ENCODE peak calls at places on chromosomes 12 and 14, in seven cellular contexts. I, A, B, D, P, C and S are unnamed samples.

GRCh38 chr14:49688701-49689030 is 652 bp upstream of the POLE2 start:
- DNase-seq in I (no peak), A (no peak), B (no peak), D (no peak), P (no peak), C (peak), S (no peak)

GRCh38 chr12:116773276-116773731 is 35.2 kb downstream of the RNFT2 start:
- DNase-seq in I (peak), A (no peak), B (no peak), D (peak), P (no peak), C (peak), S (no peak)

GRCh38 chr12:73598626-73599025 is 939.0 kb upstream of the ATXN7L3B start:
- DNase-seq in I (no peak), A (no peak), B (peak), D (no peak), P (no peak), C (no peak), S (peak)

GRCh38 chr14:73886449-73887115 is at the start of gene ZNF410:
- DNase-seq in I (peak), A (peak), B (peak), D (peak), P (peak), C (peak), S (peak)

GRCh38 chr12:130667421-130667960 is 48.6 kb downstream of the RIMBP2 start:
- DNase-seq in I (no peak), A (no peak), B (no peak), D (no peak), P (no peak), C (no peak), S (no peak)

GRCh38 chr12:47964102-47964723 is 817 bp downstream of the TMEM106C start:
- DNase-seq in I (peak), A (no peak), B (no peak), D (peak), P (peak), C (peak), S (no peak)

GRCh38 chr12:46556105-46556559 is 183.6 kb upstream of the SLC38A2 start:
- DNase-seq in I (peak), A (peak), B (peak), D (no peak), P (no peak), C (peak), S (peak)

GRCh38 chr12:130916251-130916911 is 37.3 kb upstream of the ADGRD1 start:
- DNase-seq in I (peak), A (no peak), B (peak), D (peak), P (peak), C (peak), S (peak)

GRCh38 chr14:93705513-93706156 is 82.7 kb downstream of the PRIMA1 start:
- DNase-seq in I (no peak), A (no peak), B (no peak), D (no peak), P (no peak), C (no peak), S (no peak)

GRCh38 chr12:93785262-93786010 is 108.3 kb downstream of the CRADD start:
- DNase-seq in I (peak), A (peak), B (peak), D (peak), P (peak), C (peak), S (peak)

GRCh38 chr12:57552306-57552651 is 2.4 kb downstream of the KIF5A start:
- DNase-seq in I (no peak), A (no peak), B (no peak), D (peak), P (no peak), C (no peak), S (no peak)

GRCh38 chr12:52836042-52836466 is 1.9 kb upstream of the KRT79 start:
- DNase-seq in I (peak), A (no peak), B (peak), D (no peak), P (no peak), C (peak), S (peak)

GRCh38 chr12:123973552-123974341 is 732 bp downstream of the ZNF664 start:
- DNase-seq in I (no peak), A (no peak), B (peak), D (peak), P (no peak), C (peak), S (no peak)

GRCh38 chr12:91722072-91722471 is 423.6 kb downstream of the BTG1 start:
- DNase-seq in I (no peak), A (no peak), B (peak), D (no peak), P (no peak), C (no peak), S (no peak)

GRCh38 chr14:50064993-50065392 is 51.4 kb downstream of the VCPKMT start:
- DNase-seq in I (peak), A (no peak), B (peak), D (no peak), P (peak), C (no peak), S (peak)

GRCh38 chr14:91373591-91374245 is 43.9 kb downstream of the CCDC88C start:
- DNase-seq in I (no peak), A (no peak), B (no peak), D (no peak), P (no peak), C (peak), S (no peak)

GRCh38 chr12:71135812-71136176 is 22.0 kb downstream of the TSPAN8 start:
- DNase-seq in I (no peak), A (no peak), B (no peak), D (peak), P (no peak), C (peak), S (no peak)

GRCh38 chr14:92513966-92514843 is 624 bp downstream of the RIN3 start:
- DNase-seq in I (peak), A (no peak), B (peak), D (peak), P (no peak), C (peak), S (peak)

GRCh38 chr12:52496590-52497071 is 3.6 kb upstream of the KRT6A start:
- DNase-seq in I (peak), A (peak), B (peak), D (peak), P (no peak), C (no peak), S (peak)

GRCh38 chr14:25050494-25051170 is 685 bp upstream of the STXBP6 start:
- DNase-seq in I (peak), A (peak), B (peak), D (peak), P (no peak), C (peak), S (peak)

GRCh38 chr12:93847517-93848452 is 170.6 kb downstream of the CRADD start:
- DNase-seq in I (no peak), A (no peak), B (no peak), D (no peak), P (no peak), C (no peak), S (no peak)

GRCh38 chr14:39229222-39229543 is 4.5 kb upstream of the MIA2 start:
- DNase-seq in I (peak), A (no peak), B (peak), D (no peak), P (no peak), C (no peak), S (no peak)

GRCh38 chr14:33432407-33433023 is 493.8 kb downstream of the NPAS3 start:
- DNase-seq in I (peak), A (peak), B (peak), D (peak), P (peak), C (peak), S (peak)

GRCh38 chr12:51028811-51029146 is 2.6 kb upstream of the SLC11A2 start:
- DNase-seq in I (peak), A (no peak), B (no peak), D (no peak), P (no peak), C (no peak), S (no peak)

GRCh38 chr12:54357802-54358619 is 6.3 kb downstream of the GPR84 start:
- DNase-seq in I (no peak), A (no peak), B (peak), D (peak), P (no peak), C (peak), S (no peak)

GRCh38 chr14:74961238-74961911 is 6.0 kb upstream of the PGF start:
- DNase-seq in I (no peak), A (no peak), B (no peak), D (no peak), P (no peak), C (no peak), S (no peak)

GRCh38 chr12:6778212-6778570 is 5.9 kb downstream of the LAG3 start:
- DNase-seq in I (peak), A (no peak), B (peak), D (peak), P (no peak), C (no peak), S (no peak)

GRCh38 chr12:79933580-79934264 is 1.2 kb downstream of the PPP1R12A start:
- DNase-seq in I (peak), A (no peak), B (peak), D (peak), P (peak), C (peak), S (peak)

GRCh38 chr12:93990832-93991748 is 157.3 kb upstream of the PLXNC1 start:
- DNase-seq in I (peak), A (peak), B (peak), D (peak), P (no peak), C (no peak), S (peak)

GRCh38 chr12:93319523-93320045 is 58.1 kb upstream of the NUDT4 start:
- DNase-seq in I (no peak), A (no peak), B (no peak), D (no peak), P (no peak), C (no peak), S (no peak)

GRCh38 chr12:71731439-71732356 is 23.0 kb upstream of the RAB21 start:
- DNase-seq in I (peak), A (no peak), B (peak), D (peak), P (no peak), C (no peak), S (peak)

GRCh38 chr14:59483819-59484610 is at the start of the genes JKAMP and L3HYPDH:
- DNase-seq in I (peak), A (peak), B (peak), D (peak), P (peak), C (peak), S (peak)
- TF ChIP-seq CTCF in I (peak), A (peak), B (peak), D (peak), P (peak), C (peak), S (peak)

GRCh38 chr12:20372326-20373097 is 4.2 kb downstream of the PDE3A start:
- DNase-seq in I (no peak), A (no peak), B (no peak), D (no peak), P (no peak), C (peak), S (no peak)
- H3K4me3 ChIP-seq in I (no peak), A (peak), B (no peak), D (no peak), P (no peak), C (peak), S (no peak)

DNA sequence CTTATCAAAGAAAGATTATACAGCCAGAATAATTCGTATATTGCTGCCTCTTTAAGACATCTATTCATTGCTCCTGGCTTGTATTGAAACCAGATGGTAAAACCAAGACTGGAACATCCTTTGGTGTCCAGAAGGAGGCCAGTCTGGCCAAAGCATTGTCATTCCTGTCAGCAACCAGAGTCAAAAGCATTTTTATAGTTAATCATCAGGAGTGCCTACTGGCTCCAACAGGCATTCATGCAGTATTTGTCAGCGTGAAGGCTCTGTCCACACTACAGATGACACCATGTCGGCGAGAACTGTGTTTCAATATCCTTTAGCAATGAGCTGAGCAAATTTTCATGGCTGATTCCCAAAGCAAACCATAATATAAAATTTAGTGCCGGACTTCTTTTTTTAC is 118.0 kb upstream of the G2E3 start:
- DNase-seq in I (no peak), A (no peak), B (no peak), D (no peak), P (no peak), C (no peak), S (no peak)
- TF ChIP-seq CTCF in I (no peak), A (no peak), B (no peak), D (no peak), P (no peak), C (no peak), S (no peak)

GRCh38 chr14:81187832-81188522 is 32.8 kb downstream of the GTF2A1 start:
- DNase-seq in I (no peak), A (no peak), B (no peak), D (no peak), P (no peak), C (no peak), S (no peak)
- H3K4me3 ChIP-seq in I (no peak), A (no peak), B (no peak), D (no peak), P (no peak), C (no peak), S (no peak)

GRCh38 chr12:114226241-114226928 is 179.6 kb downstream of the TBX5 start:
- DNase-seq in I (no peak), A (no peak), B (no peak), D (no peak), P (no peak), C (no peak), S (no peak)
- TF ChIP-seq CTCF in I (no peak), A (no peak), B (no peak), D (no peak), P (no peak), C (no peak), S (no peak)

GRCh38 chr14:99644723-99645544 is at the start of gene HHIPL1:
- DNase-seq in I (peak), A (no peak), B (peak), D (peak), P (no peak), C (peak), S (no peak)
- H3K4me3 ChIP-seq in I (peak), A (peak), B (peak), D (peak), P (peak), C (no peak), S (peak)

DNA sequence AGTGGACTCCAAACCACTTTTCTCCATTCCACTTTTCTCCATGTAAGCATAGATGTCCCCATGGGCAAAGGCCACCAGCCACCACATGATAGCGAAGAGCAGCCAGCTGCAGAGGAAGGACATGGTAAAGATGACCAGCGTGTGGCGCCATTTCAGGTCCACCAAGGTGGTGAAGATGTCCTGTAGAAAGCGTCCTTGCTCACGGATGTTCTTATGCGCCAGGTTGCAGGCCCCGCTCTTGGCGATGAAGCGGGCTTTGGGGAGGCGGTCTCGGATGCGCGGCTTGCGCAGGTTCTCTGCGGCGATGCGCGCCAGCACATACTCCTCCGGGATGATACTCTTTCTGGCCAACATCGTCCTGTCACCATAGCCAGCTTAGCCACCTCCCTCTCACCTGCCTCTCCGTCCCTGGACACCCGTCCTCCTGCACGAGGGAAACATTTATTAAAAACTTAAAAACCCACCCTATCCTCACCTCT is 1.2 kb downstream of the KCNJ8 start:
- DNase-seq in I (peak), A (no peak), B (peak), D (peak), P (peak), C (no peak), S (no peak)
- TF ChIP-seq CTCF in I (peak), A (peak), B (peak), D (peak), P (no peak), C (no peak), S (peak)

GRCh38 chr12:89326260-89327040 is 25.9 kb downstream of the DUSP6 start:
- DNase-seq in I (no peak), A (no peak), B (no peak), D (peak), P (no peak), C (no peak), S (no peak)

GRCh38 chr12:89327477-89328094 is 24.7 kb downstream of the DUSP6 start:
- DNase-seq in I (no peak), A (no peak), B (no peak), D (no peak), P (no peak), C (no peak), S (no peak)

GRCh38 chr12:89324437-89324836 is 27.9 kb downstream of the DUSP6 start:
- DNase-seq in I (no peak), A (no peak), B (no peak), D (no peak), P (no peak), C (no peak), S (no peak)

GRCh38 chr12:89325495-89325894 is 26.8 kb downstream of the DUSP6 start:
- DNase-seq in I (no peak), A (no peak), B (no peak), D (peak), P (no peak), C (no peak), S (no peak)

GRCh38 chr12:89328483-89329030 is 23.7 kb downstream of the DUSP6 start:
- DNase-seq in I (no peak), A (no peak), B (no peak), D (no peak), P (no peak), C (no peak), S (no peak)
- H3K4me3 ChIP-seq in I (no peak), A (no peak), B (no peak), D (no peak), P (no peak), C (no peak), S (no peak)